ENCODE peak calls at places on chromosomes 16 and 17, in four cellular contexts. N, Z, C and I are unnamed samples.

GRCh38 chr17:42026821-42027539 is 7.1 kb downstream of the NKIRAS2 start:
- DNase-seq in N (no peak), Z (no peak), C (no peak), I (no peak)

GRCh38 chr16:54792811-54793210 is 137.9 kb upstream of the IRX5 start:
- DNase-seq in N (no peak), Z (no peak), C (no peak), I (no peak)

GRCh38 chr16:66168777-66169176 is 197.7 kb upstream of the CDH5 start:
- DNase-seq in N (no peak), Z (no peak), C (no peak), I (no peak)

GRCh38 chr16:56107944-56108583 is 83.2 kb upstream of the GNAO1 start:
- DNase-seq in N (no peak), Z (no peak), C (no peak), I (no peak)

GRCh38 chr17:81337449-81337848 is 42.3 kb upstream of the SLC38A10 start:
- DNase-seq in N (peak), Z (no peak), C (no peak), I (no peak)

GRCh38 chr17:42891539-42892152 is 9.0 kb upstream of the G6PC1 start:
- DNase-seq in N (peak), Z (peak), C (peak), I (peak)

GRCh38 chr17:75897076-75898019 is 597 bp upstream of the TRIM65 start:
- DNase-seq in N (peak), Z (no peak), C (no peak), I (no peak)

GRCh38 chr17:28227278-28228108 is 91.5 kb upstream of the TMEM97 start:
- DNase-seq in N (peak), Z (no peak), C (no peak), I (no peak)

GRCh38 chr17:14805348-14805747 is 459.8 kb downstream of the PMP22 start:
- DNase-seq in N (no peak), Z (no peak), C (no peak), I (no peak)

GRCh38 chr17:29909604-29910003 is 20.4 kb downstream of the SSH2 start:
- DNase-seq in N (no peak), Z (no peak), C (no peak), I (no peak)

GRCh38 chr17:81037026-81037782 is 2.3 kb downstream of the BAIAP2 start:
- DNase-seq in N (no peak), Z (no peak), C (peak), I (no peak)

GRCh38 chr16:1538804-1539520 is 5.5 kb downstream of the TMEM204 start:
- DNase-seq in N (peak), Z (no peak), C (no peak), I (no peak)

GRCh38 chr17:72989074-72989610 is 103.3 kb downstream of the SLC39A11 start:
- DNase-seq in N (no peak), Z (no peak), C (no peak), I (no peak)

DNA sequence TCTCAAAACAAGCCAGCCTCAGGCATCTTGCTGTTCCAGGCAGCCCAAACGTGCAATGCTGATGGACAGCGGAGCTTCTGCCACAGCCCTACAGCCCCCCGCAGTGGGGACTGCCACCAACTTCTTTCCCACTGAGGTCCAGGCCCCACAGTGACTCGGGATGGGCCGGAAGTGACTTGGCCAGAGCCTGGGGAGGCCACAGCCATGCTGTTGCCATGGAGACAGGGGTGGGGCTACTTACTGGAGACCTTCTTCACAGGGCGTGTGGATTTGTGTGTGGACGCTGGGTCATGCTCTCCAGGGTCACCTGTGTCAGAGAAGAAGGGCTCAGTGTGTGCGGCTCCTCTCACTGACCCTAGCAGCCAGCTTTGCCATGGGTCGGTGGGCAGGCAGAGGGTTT is 15.0 kb downstream of the TRIM25 start:
- DNase-seq in N (no peak), Z (no peak), C (no peak), I (no peak)
- TF ChIP-seq POLR2A in N (no peak), Z (no peak), C (no peak), I (no peak)

DNA sequence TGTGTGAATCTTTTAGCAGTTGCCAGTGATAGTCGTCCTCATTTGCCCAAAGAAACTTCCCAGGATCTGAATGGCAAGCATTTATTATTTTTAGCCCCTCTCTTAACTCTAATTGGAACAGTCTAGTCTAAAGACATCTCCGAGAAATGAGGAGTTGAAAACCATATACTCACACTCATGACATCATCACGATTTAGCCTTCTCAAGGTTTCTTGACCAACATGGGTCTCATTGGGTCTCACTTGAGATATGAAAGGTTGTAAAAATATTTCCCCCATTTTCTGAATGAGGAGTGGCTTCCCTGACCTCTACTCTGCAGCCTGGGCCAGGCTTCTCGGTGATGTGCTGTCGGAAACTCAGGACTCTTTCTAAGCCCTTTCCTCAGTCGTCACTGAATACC is 37.1 kb upstream of the CACNG1 start:
- DNase-seq in N (no peak), Z (no peak), C (no peak), I (no peak)
- TF ChIP-seq POLR2A in N (no peak), Z (no peak), C (no peak), I (no peak)

GRCh38 chr16:15954814-15955151 is 5.4 kb downstream of the ABCC1 start:
- DNase-seq in N (no peak), Z (no peak), C (no peak), I (no peak)
- TF ChIP-seq POLR2A in N (no peak), Z (no peak), C (no peak), I (no peak)

GRCh38 chr17:9577402-9577709 is 914 bp downstream of the CFAP52 start:
- DNase-seq in N (no peak), Z (no peak), C (no peak), I (no peak)

GRCh38 chr17:9571201-9571600 is 4.4 kb downstream of the STX8 start:
- DNase-seq in N (no peak), Z (no peak), C (no peak), I (no peak)

GRCh38 chr17:9576521-9577401 is at the start of gene CFAP52:
- DNase-seq in N (peak), Z (peak), C (peak), I (peak)

GRCh38 chr17:9575381-9576072 is at the start of gene STX8:
- DNase-seq in N (peak), Z (peak), C (peak), I (peak)
- TF ChIP-seq POLR2A in N (no peak), Z (no peak), C (peak), I (peak)

DNA sequence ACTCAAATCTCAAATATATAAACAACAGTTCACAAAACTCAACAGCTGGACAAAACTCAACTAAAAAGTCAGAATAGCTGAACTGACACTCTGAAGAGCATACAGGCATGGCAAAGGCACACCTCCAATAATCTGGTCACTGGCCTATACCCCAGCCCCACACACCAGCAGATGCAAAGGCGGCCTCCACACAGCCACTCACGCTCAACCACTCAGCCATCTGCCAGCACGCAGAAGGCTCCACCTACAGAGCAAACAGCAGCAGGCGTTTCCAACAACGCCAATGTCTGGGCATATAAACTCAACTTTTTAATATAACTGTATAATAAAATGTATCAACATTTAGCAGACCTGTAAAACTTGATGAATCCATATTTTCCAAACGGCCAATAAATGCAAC is 17.2 kb downstream of the USP7 start:
- DNase-seq in N (no peak), Z (no peak), C (no peak), I (no peak)
- TF ChIP-seq POLR2A in N (no peak), Z (no peak), C (no peak), I (no peak)

GRCh38 chr17:1627219-1627986 is 1.2 kb downstream of the SLC43A2 start:
- DNase-seq in N (no peak), Z (no peak), C (peak), I (peak)
- TF ChIP-seq POLR2A in N (no peak), Z (no peak), C (peak), I (no peak)

GRCh38 chr16:50066482-50067289 is 916 bp downstream of the HEATR3 start:
- DNase-seq in N (no peak), Z (no peak), C (no peak), I (no peak)
- TF ChIP-seq POLR2A in N (no peak), Z (no peak), C (no peak), I (no peak)